ENCODE peak calls at places on chromosome 6, in eight cellular contexts. J is GM23338, U is HCT116, G is SK-N-SH, Y is GM23248, P is hepatocyte, L is neural progenitor cell, I is PC-3. M is an unnamed sample.

GRCh38 chr6:159213401-159213800 is 44.2 kb downstream of the FNDC1 start:
- DNase-seq in J (no peak), U (no peak), G (no peak), Y (peak; percentile 23), P (no peak), L (no peak), I (no peak), M (no peak)

GRCh38 chr6:137230547-137230946 is 11.4 kb upstream of the IFNGR1 start:
- DNase-seq in J (no peak), U (no peak), G (no peak), Y (no peak), P (no peak), L (no peak), I (no peak), M (no peak)

GRCh38 chr6:40543133-40543532 is 44.0 kb downstream of the LRFN2 start:
- DNase-seq in J (no peak), U (no peak), G (no peak), Y (no peak), P (no peak), L (no peak), I (no peak), M (no peak)

GRCh38 chr6:125906158-125906998 is 50.2 kb upstream of the HINT3 start:
- DNase-seq in J (peak; percentile 89), U (peak; percentile 23), G (peak; percentile 29), Y (peak; percentile 41), P (peak; percentile 45), L (peak; percentile 72), I (peak; percentile 41), M (peak; percentile 46)

GRCh38 chr6:34390531-34391013 is 1.9 kb downstream of the NUDT3 start:
- DNase-seq in J (no peak), U (no peak), G (no peak), Y (peak; percentile 12), P (no peak), L (no peak), I (no peak), M (no peak)

GRCh38 chr6:134938896-134939295 is 11.0 kb downstream of the ALDH8A1 start:
- DNase-seq in J (no peak), U (no peak), G (no peak), Y (no peak), P (no peak), L (no peak), I (no peak), M (peak; percentile 24)

GRCh38 chr6:146878564-146879343 is 280.0 kb downstream of the ADGB start:
- DNase-seq in J (no peak), U (no peak), G (no peak), Y (no peak), P (no peak), L (no peak), I (peak; percentile 66), M (no peak)

GRCh38 chr6:166005401-166005845 is 162.2 kb downstream of the TBXT start:
- DNase-seq in J (peak; percentile 35), U (no peak), G (no peak), Y (peak; percentile 60), P (peak; percentile 37), L (peak; percentile 55), I (no peak), M (no peak)

GRCh38 chr6:37998366-37998765 is 178.8 kb downstream of the ZFAND3 start:
- DNase-seq in J (no peak), U (no peak), G (no peak), Y (no peak), P (no peak), L (no peak), I (no peak), M (no peak)

GRCh38 chr6:166330612-166331011 is 11.7 kb downstream of the SFT2D1 start:
- DNase-seq in J (peak; percentile 92), U (no peak), G (peak; percentile 94), Y (peak; percentile 71), P (peak; percentile 41), L (peak; percentile 89), I (no peak), M (no peak)

GRCh38 chr6:98487612-98488011 is 346.8 kb upstream of the POU3F2 start:
- DNase-seq in J (peak; percentile 45), U (no peak), G (no peak), Y (no peak), P (no peak), L (peak; percentile 64), I (no peak), M (no peak)

GRCh38 chr6:79158856-79159516 is 75.5 kb downstream of the HMGN3 start:
- DNase-seq in J (no peak), U (no peak), G (no peak), Y (peak; percentile 1), P (peak; percentile 16), L (no peak), I (peak; percentile 2), M (no peak)

GRCh38 chr6:167576798-167577528 is 249.7 kb upstream of the AFDN start:
- DNase-seq in J (no peak), U (no peak), G (no peak), Y (no peak), P (no peak), L (no peak), I (no peak), M (no peak)

GRCh38 chr6:35415065-35415880 is 36.9 kb upstream of the FANCE start:
- DNase-seq in J (peak; percentile 81), U (no peak), G (peak; percentile 63), Y (peak; percentile 94), P (peak; percentile 89), L (peak; percentile 80), I (peak; percentile 99), M (peak; percentile 58)

GRCh38 chr6:10413850-10414765 is 766 bp downstream of the TFAP2A start:
- DNase-seq in J (peak; percentile 66), U (no peak), G (no peak), Y (peak; percentile 65), P (peak; percentile 46), L (peak; percentile 78), I (peak; percentile 69), M (no peak)

GRCh38 chr6:161407581-161407980 is 133.7 kb upstream of the AGPAT4 start:
- DNase-seq in J (no peak), U (no peak), G (no peak), Y (peak; percentile 69), P (no peak), L (peak; percentile 31), I (peak; percentile 48), M (no peak)

GRCh38 chr6:148983986-148984385 is 237.2 kb downstream of the UST start:
- DNase-seq in J (no peak), U (no peak), G (no peak), Y (no peak), P (no peak), L (no peak), I (no peak), M (no peak)

DNA sequence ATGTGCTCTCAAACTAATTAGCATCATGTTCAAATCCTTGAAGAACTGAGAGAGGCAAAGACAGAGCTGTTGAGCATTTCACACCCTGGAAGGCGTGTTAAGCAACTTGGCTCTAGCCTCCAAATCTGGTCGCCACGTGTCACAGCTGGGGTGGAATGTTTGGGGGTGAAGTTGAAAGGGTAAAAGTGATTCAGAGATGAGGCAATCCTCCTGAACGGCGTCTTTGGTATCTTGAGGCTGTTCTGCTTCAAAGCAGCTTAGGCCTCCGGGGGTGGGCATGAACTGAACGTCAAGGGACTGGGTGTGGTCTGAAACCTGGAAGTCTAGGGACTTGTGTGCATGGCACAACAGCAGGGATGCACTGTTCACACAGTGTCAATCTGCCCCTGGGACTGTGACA is 62.3 kb downstream of the TRAM2 start:
- DNase-seq in J (no peak), U (peak; percentile 51), G (no peak), Y (peak; percentile 90), P (peak; percentile 52), L (no peak), I (no peak), M (no peak)
- TF ChIP-seq EZH2phosphoT487 in J (no peak), U (no peak), G (no peak), Y (no peak), P (no peak), L (no peak), I (no peak), M (no peak)

GRCh38 chr6:133857696-133858095 is 31.2 kb upstream of the TCF21 start:
- DNase-seq in J (no peak), U (no peak), G (no peak), Y (no peak), P (no peak), L (no peak), I (no peak), M (no peak)
- H2AFZ ChIP-seq in J (no peak overlapping the region), U (no peak overlapping the region), G (no peak overlapping the region), Y (no peak overlapping the region), P (no peak overlapping the region), L (no peak overlapping the region), I (no peak overlapping the region), M (no peak overlapping the region)

GRCh38 chr6:39225946-39226437 is 3.3 kb downstream of the KCNK5 start:
- DNase-seq in J (no peak), U (no peak), G (no peak), Y (no peak), P (peak; percentile 3), L (no peak), I (no peak), M (no peak)

GRCh38 chr6:39226606-39227300 is 2.5 kb downstream of the KCNK5 start:
- DNase-seq in J (no peak), U (no peak), G (no peak), Y (no peak), P (no peak), L (no peak), I (no peak), M (no peak)

GRCh38 chr6:39228992-39229767 is at the start of gene KCNK5:
- DNase-seq in J (peak; percentile 95), U (peak; percentile 73), G (peak; percentile 96), Y (peak; percentile 76), P (peak; percentile 93), L (peak; percentile 94), I (peak; percentile 57), M (no peak)

GRCh38 chr6:39227476-39227875 is 1.8 kb downstream of the KCNK5 start:
- DNase-seq in J (no peak), U (no peak), G (no peak), Y (no peak), P (no peak), L (no peak), I (no peak), M (no peak)

DNA sequence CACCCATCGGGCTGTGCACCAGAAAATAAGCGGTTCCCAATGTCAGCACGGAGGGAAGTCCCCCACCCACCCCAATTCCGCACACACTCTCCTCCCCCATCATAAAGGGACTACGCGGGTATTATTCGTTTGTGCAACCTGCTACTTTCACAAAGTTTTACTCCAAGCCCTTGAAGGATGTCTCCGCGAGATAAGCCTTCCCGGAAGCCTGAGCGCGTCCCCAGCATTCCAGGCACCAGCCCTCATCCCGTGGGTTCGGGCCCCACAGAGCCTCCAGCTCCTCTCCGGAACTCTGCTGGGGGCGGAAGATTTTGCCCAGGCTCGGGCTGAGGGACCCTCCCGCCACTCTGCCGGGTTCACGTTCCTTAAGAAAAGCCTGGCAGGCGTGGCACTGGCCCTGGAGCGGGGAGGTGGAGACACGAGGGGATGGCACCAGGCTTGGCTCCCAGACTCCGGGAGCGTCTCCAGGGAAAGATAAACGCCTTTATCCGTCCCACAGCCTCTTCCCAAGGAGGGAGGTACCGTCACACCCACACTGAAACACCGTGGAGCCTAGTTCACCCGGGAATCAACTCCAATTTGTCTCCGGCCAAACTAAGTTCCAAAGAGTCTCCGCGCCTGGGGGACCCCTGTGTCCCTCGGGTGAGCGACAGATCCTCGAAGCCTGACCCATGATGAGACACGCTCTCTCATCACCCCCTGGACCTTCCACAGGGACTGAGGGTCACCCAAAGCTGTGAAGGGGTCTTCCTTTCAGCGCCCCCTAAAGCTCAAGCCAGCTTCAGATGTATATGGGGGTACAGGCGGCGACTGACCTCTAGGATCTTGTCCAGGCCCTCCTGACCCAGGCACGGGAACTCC is 934 bp downstream of the KCNK5 start:
- DNase-seq in J (no peak), U (no peak), G (peak; percentile 34), Y (no peak), P (no peak), L (peak; percentile 41), I (no peak), M (no peak)
- TF ChIP-seq EZH2phosphoT487 in J (no peak), U (no peak), G (no peak), Y (no peak), P (no peak), L (peak; percentile 11), I (no peak), M (no peak)

GRCh38 chr6:42104807-42105713 is 37.4 kb downstream of the C6orf132 start:
- DNase-seq in J (peak; percentile 72), U (no peak), G (no peak), Y (no peak), P (no peak), L (no peak), I (no peak), M (no peak)
- H2AFZ ChIP-seq in J (peak overlapping the region; percentile 66), U (no peak overlapping the region), G (no peak overlapping the region), Y (no peak overlapping the region), P (peak overlapping the region; percentile 45), L (peak overlapping the region; percentile 100), I (no peak overlapping the region), M (peak overlapping the region; percentile 85)

M was measured in OCI-LY7.